ENCODE peak calls at places on chromosome 17, in four cellular contexts. L, Y, U and N are unnamed samples.

GRCh38 chr17:44381810-44382209 is 7.6 kb downstream of the ITGA2B start:
- DNase-seq in U (no peak), Y (no peak), L (no peak), N (no peak)

GRCh38 chr17:37818689-37819088 is 73.8 kb upstream of the HNF1B start:
- DNase-seq in L (no peak), U (no peak), Y (no peak), N (no peak)

GRCh38 chr17:77723071-77723908 is 235.2 kb upstream of the TNRC6C start:
- DNase-seq in Y (no peak), U (no peak), L (peak), N (no peak)

GRCh38 chr17:6749519-6749918 is 6.3 kb upstream of the XAF1 start:
- DNase-seq in Y (no peak), U (no peak), L (no peak), N (no peak)

GRCh38 chr17:17413821-17414220 is 63.0 kb upstream of the MED9 start:
- DNase-seq in L (no peak), U (no peak), Y (no peak), N (no peak)

GRCh38 chr17:20071824-20072691 is 62.9 kb downstream of the SPECC1 start:
- DNase-seq in Y (no peak), L (no peak), U (no peak), N (no peak)

GRCh38 chr17:64176556-64176955 is 46.6 kb upstream of the ERN1 start:
- DNase-seq in L (no peak), Y (no peak), U (no peak), N (no peak)

GRCh38 chr17:14559720-14560119 is 258.8 kb downstream of the HS3ST3B1 start:
- DNase-seq in U (no peak), L (no peak), Y (no peak), N (no peak)

GRCh38 chr17:44794699-44795413 is 35.2 kb downstream of the GJC1 start:
- DNase-seq in Y (no peak), U (no peak), L (no peak), N (no peak)

GRCh38 chr17:7476474-7476873 is 3.0 kb downstream of the ZBTB4 start:
- DNase-seq in L (no peak), U (no peak), Y (no peak), N (no peak)

GRCh38 chr17:77479372-77479781 is 338.6 kb downstream of the SEC14L1 start:
- DNase-seq in Y (no peak), L (no peak), U (no peak), N (no peak)

GRCh38 chr17:17938388-17939107 is 33.7 kb downstream of the TOM1L2 start:
- DNase-seq in U (no peak), L (no peak), Y (no peak), N (no peak)

GRCh38 chr17:31327534-31328526 is 6.4 kb upstream of the EVI2A start:
- DNase-seq in U (no peak), Y (no peak), L (no peak), N (no peak)

GRCh38 chr17:40915721-40916256 is 21.7 kb downstream of the KRT23 start:
- DNase-seq in Y (peak), U (no peak), L (no peak), N (no peak)

GRCh38 chr17:75178453-75178852 is 4.3 kb downstream of the SUMO2 start:
- DNase-seq in L (no peak), Y (no peak), U (no peak), N (no peak)

GRCh38 chr17:55480907-55481306 is 30.3 kb downstream of the SMIM36 start:
- DNase-seq in U (no peak), Y (no peak), L (no peak), N (no peak)

GRCh38 chr17:2171725-2172446 is 117.0 kb downstream of the HIC1 start:
- DNase-seq in L (no peak), Y (no peak), U (no peak), N (no peak)

GRCh38 chr17:2174048-2174447 is 119.1 kb downstream of the HIC1 start:
- DNase-seq in U (no peak), L (no peak), Y (no peak), N (no peak)

GRCh38 chr17:2172447-2172938 is 117.6 kb downstream of the HIC1 start:
- DNase-seq in Y (no peak), U (no peak), L (no peak), N (no peak)

GRCh38 chr17:2173005-2173404 is 118.1 kb downstream of the HIC1 start:
- DNase-seq in U (no peak), L (no peak), Y (no peak), N (no peak)

GRCh38 chr17:2170023-2170422 is 115.1 kb downstream of the HIC1 start:
- DNase-seq in Y (no peak), L (no peak), U (no peak), N (peak)
- TF ChIP-seq CTCF in Y (peak), L (peak), U (peak), N (no peak)

DNA sequence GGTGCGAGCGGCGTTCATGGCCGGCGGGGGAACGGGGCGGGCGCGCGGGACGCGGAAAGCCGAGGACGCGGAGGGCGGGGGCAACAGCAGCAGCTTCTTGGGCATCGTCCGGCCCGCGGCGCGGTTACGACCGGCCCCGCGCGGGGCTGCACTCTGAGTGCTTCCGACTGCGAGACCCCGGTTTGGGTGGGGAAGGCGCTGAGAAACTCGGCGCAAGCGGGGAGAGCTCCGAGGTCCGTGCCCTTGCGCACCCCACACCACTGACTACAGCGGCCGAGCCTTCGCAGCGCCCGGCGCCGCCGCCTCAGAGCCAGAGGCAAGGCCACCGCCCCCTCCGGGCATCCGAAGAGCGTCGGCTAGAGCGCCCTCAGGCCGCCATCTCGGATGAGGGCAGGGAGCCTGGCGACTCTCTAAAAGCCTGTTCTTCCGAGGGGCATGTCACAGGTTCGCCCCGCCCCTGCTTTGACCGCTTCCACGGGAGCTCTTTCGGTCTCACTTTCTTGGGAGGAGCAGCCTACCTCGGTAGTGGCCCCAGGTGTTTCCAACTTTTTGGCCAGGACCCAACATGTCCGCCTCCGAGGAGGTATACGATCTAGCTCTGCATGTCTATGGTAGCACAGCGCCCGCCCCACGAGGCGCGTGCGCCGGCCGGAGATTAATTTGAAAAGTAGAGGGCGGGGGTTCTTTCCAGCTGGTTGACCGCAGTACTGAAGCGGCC is at the start of gene PRPSAP1:
- DNase-seq in Y (peak), U (peak), L (peak), N (peak)
- TF ChIP-seq CTCF in Y (no peak), U (peak), L (peak), N (no peak)

GRCh38 chr17:57772774-57773173 is 27.7 kb upstream of the CCDC182 start:
- DNase-seq in U (no peak), Y (no peak), L (no peak), N (no peak)

GRCh38 chr17:57776366-57776765 is 31.3 kb upstream of the CCDC182 start:
- DNase-seq in U (no peak), Y (no peak), L (no peak), N (no peak)

GRCh38 chr17:57774872-57775271 is 29.8 kb upstream of the CCDC182 start:
- DNase-seq in U (no peak), L (no peak), Y (no peak), N (no peak)

GRCh38 chr17:57767561-57767960 is 22.5 kb upstream of the CCDC182 start:
- DNase-seq in U (no peak), L (no peak), Y (no peak), N (no peak)

GRCh38 chr17:57773557-57773956 is 28.5 kb upstream of the CCDC182 start:
- DNase-seq in U (no peak), Y (no peak), L (no peak), N (no peak)
- TF ChIP-seq CTCF in U (no peak), Y (no peak), L (no peak), N (no peak)

GRCh38 chr17:60640503-60640902 is 37.1 kb upstream of the BCAS3 start:
- DNase-seq in L (no peak), Y (no peak), U (no peak), N (no peak)
- TF ChIP-seq CTCF in L (peak), Y (peak), U (peak), N (peak)

GRCh38 chr17:66644311-66644710 is 190.6 kb upstream of the CACNG5 start:
- DNase-seq in L (no peak), U (no peak), Y (no peak), N (no peak)
- TF ChIP-seq CTCF in L (no peak), U (no peak), Y (no peak), N (no peak)

GRCh38 chr17:9292563-9292941 is 271.2 kb downstream of the NTN1 start:
- DNase-seq in Y (no peak), U (no peak), L (no peak), N (no peak)
- TF ChIP-seq CTCF in Y (no peak), U (no peak), L (no peak), N (no peak)

GRCh38 chr17:46756061-46756735 is 62.3 kb downstream of the WNT3 start:
- DNase-seq in L (no peak), U (no peak), Y (no peak), N (no peak)

GRCh38 chr17:46756861-46757260 is 61.6 kb downstream of the WNT3 start:
- DNase-seq in U (no peak), Y (no peak), L (no peak), N (no peak)

GRCh38 chr17:46758614-46759013 is 59.9 kb downstream of the WNT3 start:
- DNase-seq in L (no peak), Y (no peak), U (no peak), N (no peak)

GRCh38 chr17:46763416-46763815 is 55.1 kb downstream of the WNT3 start:
- DNase-seq in L (no peak), U (no peak), Y (no peak), N (no peak)

GRCh38 chr17:46759141-46759540 is 59.4 kb downstream of the WNT3 start:
- DNase-seq in U (no peak), Y (no peak), L (no peak), N (no peak)
- TF ChIP-seq CTCF in U (no peak), Y (no peak), L (no peak), N (no peak)